ENCODE peak calls at places on chromosomes 3 and 15, in four cellular contexts. One of them, this sample, is unnamed.

GRCh38 chr3:21185816-21186314 is 565.1 kb downstream of the ZNF385D start:
- DNase-seq in mammary epithelial cell: no peak
- DNase-seq in PC-9: no peak
- DNase-seq in right atrium auricular region: no peak
- DNase-seq in this sample: no peak

GRCh38 chr3:134846943-134847342 is 51.9 kb downstream of the EPHB1 start:
- DNase-seq in right atrium auricular region: no peak
- DNase-seq in mammary epithelial cell: peak
- DNase-seq in PC-9: no peak
- DNase-seq in this sample: no peak

GRCh38 chr3:127368186-127369032 is 80.6 kb upstream of the PRR20G start:
- DNase-seq in mammary epithelial cell: no peak
- DNase-seq in right atrium auricular region: no peak
- DNase-seq in PC-9: no peak
- DNase-seq in this sample: no peak

GRCh38 chr15:63517202-63517601 is 12.8 kb downstream of the USP3 start:
- DNase-seq in mammary epithelial cell: no peak
- DNase-seq in PC-9: no peak
- DNase-seq in right atrium auricular region: no peak
- DNase-seq in this sample: no peak

GRCh38 chr3:46934067-46934466 is 42.5 kb downstream of the CCDC12 start:
- DNase-seq in PC-9: no peak
- DNase-seq in mammary epithelial cell: no peak
- DNase-seq in right atrium auricular region: no peak
- DNase-seq in this sample: no peak

GRCh38 chr15:48010321-48010720 is 110.5 kb upstream of the SLC24A5 start:
- DNase-seq in right atrium auricular region: no peak
- DNase-seq in mammary epithelial cell: no peak
- DNase-seq in PC-9: no peak
- DNase-seq in this sample: no peak

GRCh38 chr3:127911421-127911931 is 3.6 kb upstream of the KBTBD12 start:
- DNase-seq in mammary epithelial cell: no peak
- DNase-seq in right atrium auricular region: peak
- DNase-seq in PC-9: no peak
- DNase-seq in this sample: no peak

GRCh38 chr15:74964794-74965193 is 8.2 kb upstream of the RPP25 start:
- DNase-seq in mammary epithelial cell: no peak
- DNase-seq in right atrium auricular region: no peak
- DNase-seq in PC-9: no peak
- DNase-seq in this sample: no peak

GRCh38 chr3:177463863-177464262 is 266.6 kb upstream of the TBL1XR1 start:
- DNase-seq in PC-9: no peak
- DNase-seq in mammary epithelial cell: no peak
- DNase-seq in right atrium auricular region: no peak
- DNase-seq in this sample: no peak

GRCh38 chr3:8794247-8794646 is 24.8 kb upstream of the OXTR start:
- DNase-seq in mammary epithelial cell: no peak
- DNase-seq in right atrium auricular region: no peak
- DNase-seq in PC-9: no peak
- DNase-seq in this sample: no peak

GRCh38 chr3:16173696-16174355 is 654 bp upstream of the GALNT15 start:
- DNase-seq in PC-9: no peak
- DNase-seq in mammary epithelial cell: no peak
- DNase-seq in right atrium auricular region: no peak
- DNase-seq in this sample: no peak

GRCh38 chr3:51075221-51075775 is 309.8 kb upstream of the MANF start:
- DNase-seq in mammary epithelial cell: no peak
- DNase-seq in PC-9: no peak
- DNase-seq in right atrium auricular region: no peak
- DNase-seq in this sample: no peak

GRCh38 chr3:65173841-65174240 is 486.0 kb upstream of the ADAMTS9 start:
- DNase-seq in PC-9: no peak
- DNase-seq in mammary epithelial cell: peak
- DNase-seq in right atrium auricular region: no peak
- DNase-seq in this sample: no peak

GRCh38 chr3:128549283-128550112 is 56.5 kb upstream of the GATA2 start:
- DNase-seq in mammary epithelial cell: peak
- DNase-seq in PC-9: peak
- DNase-seq in right atrium auricular region: peak
- DNase-seq in this sample: no peak

GRCh38 chr15:35925634-35926380 is 379.8 kb upstream of the DPH6 start:
- DNase-seq in mammary epithelial cell: peak
- DNase-seq in right atrium auricular region: no peak
- DNase-seq in PC-9: no peak
- DNase-seq in this sample: no peak

GRCh38 chr3:37812497-37812896 is 49.2 kb upstream of the CTDSPL start:
- DNase-seq in right atrium auricular region: no peak
- DNase-seq in PC-9: no peak
- DNase-seq in mammary epithelial cell: no peak
- DNase-seq in this sample: no peak

GRCh38 chr3:157355276-157355675 is 81.4 kb upstream of the PTX3 start:
- DNase-seq in right atrium auricular region: no peak
- DNase-seq in PC-9: no peak
- DNase-seq in mammary epithelial cell: no peak
- DNase-seq in this sample: no peak

GRCh38 chr3:157353657-157354056 is 83.0 kb upstream of the PTX3 start:
- DNase-seq in PC-9: no peak
- DNase-seq in right atrium auricular region: no peak
- DNase-seq in mammary epithelial cell: no peak
- DNase-seq in this sample: no peak

GRCh38 chr3:157354722-157355121 is 81.9 kb upstream of the PTX3 start:
- DNase-seq in PC-9: no peak
- DNase-seq in mammary epithelial cell: no peak
- DNase-seq in right atrium auricular region: no peak
- DNase-seq in this sample: no peak

GRCh38 chr3:157354254-157354653 is 82.4 kb upstream of the PTX3 start:
- DNase-seq in right atrium auricular region: no peak
- DNase-seq in mammary epithelial cell: no peak
- DNase-seq in PC-9: no peak
- DNase-seq in this sample: no peak

DNA sequence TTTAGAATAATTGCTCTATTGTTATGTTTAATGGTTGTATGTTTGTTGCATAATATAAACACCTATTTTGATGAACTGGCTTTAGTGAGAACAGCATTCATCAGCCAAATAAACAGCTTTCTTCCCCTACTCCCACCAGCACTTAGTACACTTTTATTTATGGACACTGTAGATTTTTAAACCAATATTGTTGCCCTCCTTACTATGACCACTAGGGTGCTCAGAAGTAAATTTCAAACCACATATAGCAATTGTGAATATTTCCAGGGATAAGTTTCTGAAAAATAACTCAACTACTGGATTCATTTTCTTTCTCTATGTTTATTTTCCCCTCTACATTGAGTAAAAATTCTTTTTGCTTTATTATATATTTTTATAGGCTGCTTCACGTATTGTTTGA is 84.7 kb upstream of the PTX3 start:
- DNase-seq in right atrium auricular region: no peak
- DNase-seq in mammary epithelial cell: no peak
- DNase-seq in PC-9: no peak
- DNase-seq in this sample: no peak
- TF ChIP-seq CTCF in right atrium auricular region: no peak
- TF ChIP-seq CTCF in mammary epithelial cell: peak
- TF ChIP-seq CTCF in PC-9: peak
- TF ChIP-seq CTCF in this sample: no peak

GRCh38 chr15:34754171-34754580 is 622 bp downstream of the GJD2 start:
- DNase-seq in PC-9: no peak
- DNase-seq in right atrium auricular region: no peak
- DNase-seq in mammary epithelial cell: no peak
- DNase-seq in this sample: no peak
- H3K4me3 ChIP-seq in PC-9: no peak
- H3K4me3 ChIP-seq in right atrium auricular region: peak
- H3K4me3 ChIP-seq in mammary epithelial cell: no peak
- H3K4me3 ChIP-seq in this sample: peak

GRCh38 chr3:87333393-87333892 is 57.1 kb upstream of the POU1F1 start:
- DNase-seq in right atrium auricular region: no peak
- DNase-seq in PC-9: peak
- DNase-seq in mammary epithelial cell: peak
- DNase-seq in this sample: no peak
- H3K27ac ChIP-seq in right atrium auricular region: no peak
- H3K27ac ChIP-seq in PC-9: peak
- H3K27ac ChIP-seq in mammary epithelial cell: peak
- H3K27ac ChIP-seq in this sample: no peak

GRCh38 chr3:42213417-42213816 is 52.6 kb downstream of the CCK start:
- DNase-seq in right atrium auricular region: no peak
- DNase-seq in mammary epithelial cell: no peak
- DNase-seq in PC-9: no peak
- DNase-seq in this sample: no peak

GRCh38 chr3:42216302-42216701 is 49.7 kb downstream of the CCK start:
- DNase-seq in mammary epithelial cell: no peak
- DNase-seq in right atrium auricular region: no peak
- DNase-seq in PC-9: no peak
- DNase-seq in this sample: no peak

GRCh38 chr3:42216820-42217416 is 49.1 kb downstream of the CCK start:
- DNase-seq in mammary epithelial cell: no peak
- DNase-seq in right atrium auricular region: no peak
- DNase-seq in PC-9: no peak
- DNase-seq in this sample: no peak

GRCh38 chr3:42214064-42214463 is 51.9 kb downstream of the CCK start:
- DNase-seq in mammary epithelial cell: no peak
- DNase-seq in PC-9: no peak
- DNase-seq in right atrium auricular region: no peak
- DNase-seq in this sample: no peak

DNA sequence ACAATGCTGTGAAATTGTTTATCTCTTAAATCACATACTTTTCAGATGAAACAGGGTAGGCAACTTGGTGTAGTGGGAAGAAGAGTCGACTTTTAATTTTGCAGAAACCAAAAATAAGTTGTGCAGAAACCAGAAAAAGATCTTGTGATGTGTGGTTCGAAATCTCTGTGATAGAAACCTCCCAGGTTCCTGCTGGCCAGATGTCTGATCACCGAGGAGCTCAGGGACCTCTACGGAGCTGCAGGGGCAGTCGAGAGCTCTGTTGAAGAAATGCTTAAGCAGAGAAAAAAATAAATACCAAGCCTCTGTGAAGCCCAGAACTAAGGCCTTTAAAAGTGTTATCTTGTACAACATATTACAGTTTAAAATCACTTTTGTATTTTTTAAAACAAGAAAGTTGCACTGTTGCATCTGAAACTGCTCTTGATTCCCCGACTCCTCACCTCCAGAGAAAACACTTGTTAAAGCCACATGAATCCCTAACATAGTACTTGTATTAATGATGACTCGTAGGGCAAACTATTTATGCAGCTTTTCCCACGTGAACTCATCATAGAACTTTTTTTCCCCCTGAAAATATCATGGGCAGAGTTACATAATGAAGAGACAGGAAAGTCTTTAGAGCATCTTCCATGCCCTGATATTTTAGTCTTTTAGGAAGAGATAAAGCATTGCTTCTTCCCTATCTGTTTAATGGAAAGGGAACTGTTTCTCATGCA is 51.3 kb downstream of the CCK start:
- DNase-seq in PC-9: no peak
- DNase-seq in mammary epithelial cell: peak
- DNase-seq in right atrium auricular region: no peak
- DNase-seq in this sample: no peak
- TF ChIP-seq CTCF in PC-9: no peak
- TF ChIP-seq CTCF in mammary epithelial cell: no peak
- TF ChIP-seq CTCF in right atrium auricular region: no peak
- TF ChIP-seq CTCF in this sample: no peak

DNA sequence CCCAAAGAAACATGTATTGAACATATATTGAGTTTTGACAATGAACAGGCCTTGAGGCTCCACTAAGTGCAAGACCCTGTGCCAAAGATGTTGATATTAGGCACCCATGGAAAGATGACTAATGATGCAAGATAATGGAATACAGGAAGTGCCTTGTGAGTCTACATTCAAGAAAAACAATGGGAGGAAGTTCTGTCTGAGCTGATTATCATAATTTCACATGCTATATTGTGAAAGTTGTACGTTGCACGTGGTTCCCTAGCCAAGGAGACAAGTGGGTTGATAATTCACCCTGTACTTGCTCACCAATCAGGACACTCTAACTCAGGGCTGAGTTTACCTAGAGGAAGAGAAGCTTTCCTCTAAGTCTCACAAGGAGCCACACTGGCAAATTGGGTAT is 186.9 kb upstream of the STAC start:
- DNase-seq in mammary epithelial cell: peak
- DNase-seq in right atrium auricular region: no peak
- DNase-seq in PC-9: no peak
- DNase-seq in this sample: no peak
- H3K4me3 ChIP-seq in mammary epithelial cell: no peak
- H3K4me3 ChIP-seq in right atrium auricular region: no peak
- H3K4me3 ChIP-seq in PC-9: no peak
- H3K4me3 ChIP-seq in this sample: no peak

DNA sequence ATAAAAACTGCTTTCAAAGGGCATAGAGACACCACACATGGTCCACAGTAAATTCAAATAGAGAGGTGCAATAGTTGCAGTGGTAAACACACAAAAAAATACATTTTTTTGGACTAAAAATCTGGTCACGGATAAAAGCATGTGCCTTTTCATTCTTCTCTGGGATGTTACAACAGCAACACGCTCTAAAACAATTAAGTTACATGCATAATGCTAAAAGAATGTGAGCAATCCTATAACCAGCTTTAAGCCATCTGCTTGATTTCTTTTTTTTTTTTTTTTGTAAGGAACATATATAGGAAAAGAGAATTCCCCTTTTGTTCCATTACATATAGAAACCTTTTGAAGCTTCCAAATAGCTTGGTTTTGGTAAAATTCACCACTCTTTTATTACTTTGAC is 20.0 kb downstream of the WNT5A start:
- DNase-seq in mammary epithelial cell: no peak
- DNase-seq in PC-9: no peak
- DNase-seq in right atrium auricular region: no peak
- DNase-seq in this sample: no peak
- H3K27ac ChIP-seq in mammary epithelial cell: no peak
- H3K27ac ChIP-seq in PC-9: no peak
- H3K27ac ChIP-seq in right atrium auricular region: no peak
- H3K27ac ChIP-seq in this sample: no peak